ENCODE peak calls at places on chromosome 18, in seven cellular contexts. Y is left cardiac atrium, H is progenitor cell of endocrine pancreas, F is iris pigment epithelial cell, V is C1 segment of cervical spinal cord, J is SJSA1, X is fibroblast of gingiva. G is an unnamed sample.

GRCh38 chr18:22831441-22831904 is 101.7 kb upstream of the RBBP8 start:
- DNase-seq in F (peak), H (no peak), Y (no peak), V (no peak), X (peak), J (no peak), G (no peak)

GRCh38 chr18:75209129-75209951 is at the start of gene PTGR3:
- DNase-seq in V (peak), J (peak), H (peak), Y (peak), F (peak), X (peak), G (peak)

GRCh38 chr18:76491801-76492668 is 3.0 kb downstream of the ZNF516 start:
- DNase-seq in Y (peak), X (peak), J (no peak), F (peak), V (no peak), H (no peak), G (no peak)

GRCh38 chr18:23835076-23835475 is 145.8 kb downstream of the LAMA3 start:
- DNase-seq in J (no peak), Y (no peak), X (peak), F (no peak), V (no peak), H (no peak), G (no peak)

GRCh38 chr18:22084547-22084946 is 84.8 kb upstream of the GATA6 start:
- DNase-seq in H (peak), V (no peak), F (no peak), X (no peak), J (no peak), Y (peak), G (no peak)

GRCh38 chr18:66344227-66344626 is 259.7 kb downstream of the CDH19 start:
- DNase-seq in J (no peak), X (no peak), H (no peak), Y (no peak), V (no peak), F (no peak), G (no peak)

GRCh38 chr18:70621710-70622109 is 332.9 kb downstream of the SOCS6 start:
- DNase-seq in Y (no peak), J (no peak), X (no peak), F (no peak), H (no peak), V (no peak), G (no peak)

GRCh38 chr18:70907673-70908072 is 618.8 kb downstream of the SOCS6 start:
- DNase-seq in V (no peak), X (peak), F (peak), H (no peak), J (no peak), Y (no peak), G (no peak)

GRCh38 chr18:13725566-13726227 is 661 bp downstream of the FAM210A start:
- DNase-seq in V (no peak), F (peak), H (no peak), Y (no peak), X (peak), J (no peak), G (no peak)

GRCh38 chr18:3012306-3012919 is 531 bp downstream of the LPIN2 start:
- DNase-seq in J (no peak), V (peak), H (peak), X (peak), F (peak), Y (peak), G (no peak)

GRCh38 chr18:32529737-32530420 is 59.2 kb upstream of the GAREM1 start:
- DNase-seq in V (no peak), X (no peak), J (no peak), Y (no peak), H (no peak), F (no peak), G (no peak)

GRCh38 chr18:79799619-79800352 is 2.0 kb downstream of the KCNG2 start:
- DNase-seq in V (no peak), J (no peak), X (no peak), Y (no peak), F (no peak), H (no peak), G (no peak)

GRCh38 chr18:2883137-2883671 is 36.4 kb downstream of the EMILIN2 start:
- DNase-seq in Y (no peak), X (no peak), H (no peak), V (no peak), J (peak), F (no peak), G (no peak)

GRCh38 chr18:36503477-36503876 is 206.0 kb downstream of the FHOD3 start:
- DNase-seq in Y (no peak), F (no peak), J (no peak), H (no peak), X (no peak), V (no peak), G (no peak)

GRCh38 chr18:8793445-8794132 is 88.2 kb downstream of the MTCL1 start:
- DNase-seq in V (no peak), H (no peak), Y (no peak), J (peak), F (no peak), X (no peak), G (no peak)

GRCh38 chr18:24878289-24878688 is 417.9 kb downstream of the HRH4 start:
- DNase-seq in Y (no peak), V (peak), H (no peak), X (peak), F (peak), J (no peak), G (no peak)

GRCh38 chr18:27750014-27750413 is 426.9 kb downstream of the CDH2 start:
- DNase-seq in F (peak), X (peak), H (peak), Y (no peak), V (peak), J (peak), G (peak)

GRCh38 chr18:61706516-61706915 is 186.3 kb downstream of the RNF152 start:
- DNase-seq in X (no peak), F (no peak), Y (no peak), H (no peak), J (no peak), V (no peak), G (no peak)

GRCh38 chr18:61082976-61083630 is 250.1 kb upstream of the CDH20 start:
- DNase-seq in F (no peak), X (no peak), Y (no peak), V (no peak), H (no peak), J (no peak), G (no peak)

GRCh38 chr18:49565656-49566055 is 3.8 kb downstream of the LIPG start:
- DNase-seq in F (peak), J (no peak), Y (peak), X (peak), H (no peak), V (peak), G (no peak)

GRCh38 chr18:5515007-5515744 is 28.6 kb downstream of the EPB41L3 start:
- DNase-seq in J (no peak), V (no peak), Y (no peak), H (no peak), X (no peak), F (no peak), G (no peak)

GRCh38 chr18:52402814-52403213 is 62.8 kb downstream of the DCC start:
- DNase-seq in Y (no peak), F (no peak), X (no peak), V (no peak), J (no peak), H (no peak), G (no peak)

GRCh38 chr18:21760321-21760720 is 19.7 kb downstream of the MIB1 start:
- DNase-seq in X (peak), F (peak), J (no peak), H (no peak), V (no peak), Y (no peak), G (no peak)

GRCh38 chr18:21134895-21135294 is 23.3 kb upstream of the ROCK1 start:
- DNase-seq in X (peak), Y (no peak), J (no peak), F (peak), H (no peak), V (no peak), G (no peak)

GRCh38 chr18:22900558-22901183 is 32.5 kb upstream of the RBBP8 start:
- DNase-seq in H (no peak), V (no peak), X (peak), F (no peak), J (no peak), Y (peak), G (no peak)

GRCh38 chr18:5728566-5728965 is 166.8 kb downstream of the TMEM200C start:
- DNase-seq in Y (no peak), J (no peak), V (no peak), X (no peak), F (no peak), H (no peak), G (no peak)

GRCh38 chr18:8706545-8706980 is 1.2 kb downstream of the MTCL1 start:
- DNase-seq in V (no peak), X (no peak), F (no peak), J (no peak), Y (no peak), H (no peak), G (no peak)

GRCh38 chr18:59575995-59576394 is 121.2 kb downstream of the CCBE1 start:
- DNase-seq in H (no peak), J (no peak), Y (no peak), V (no peak), F (no peak), X (no peak), G (peak)

GRCh38 chr18:23977709-23978483 is 36.7 kb upstream of the TTC39C start:
- DNase-seq in V (no peak), F (no peak), Y (no peak), X (no peak), J (no peak), H (no peak), G (no peak)